ENCODE peak calls at places on chromosomes 13 and 19, in five cellular contexts. N, L, M, Q and D are unnamed samples.

GRCh38 chr13:44191504-44192171 is 182.0 kb upstream of the SERP2 start:
- DNase-seq in N (no peak), L (no peak), M (peak), Q (peak), D (no peak)

GRCh38 chr19:44590245-44591059 is 22.9 kb upstream of the IGSF23 start:
- DNase-seq in N (no peak), L (no peak), M (no peak), Q (no peak), D (no peak)

GRCh38 chr19:39407394-39407643 is 672 bp downstream of the ZFP36 start:
- DNase-seq in N (no peak), L (no peak), M (no peak), Q (no peak), D (no peak)

GRCh38 chr13:110617326-110618072 is 2.2 kb downstream of the NAXD start:
- DNase-seq in N (no peak), L (peak), M (peak), Q (peak), D (peak)

GRCh38 chr19:43651758-43652545 is 12.3 kb upstream of the CADM4 start:
- DNase-seq in N (peak), L (peak), M (peak), Q (peak), D (no peak)

GRCh38 chr19:296476-297225 is 5.4 kb upstream of the PLPP2 start:
- DNase-seq in N (peak), L (no peak), M (no peak), Q (no peak), D (no peak)

GRCh38 chr19:34844254-34844653 is 71.2 kb upstream of the ZNF599 start:
- DNase-seq in N (no peak), L (no peak), M (no peak), Q (no peak), D (no peak)

GRCh38 chr13:60591348-60591747 is 194.3 kb downstream of the TDRD3 start:
- DNase-seq in N (no peak), L (no peak), M (peak), Q (peak), D (no peak)

GRCh38 chr13:30395192-30396158 is 26.8 kb upstream of the UBE2L5 start:
- DNase-seq in N (peak), L (peak), M (peak), Q (peak), D (peak)

GRCh38 chr13:63208811-63209210 is 1793.2 kb upstream of the PCDH20 start:
- DNase-seq in N (no peak), L (no peak), M (peak), Q (peak), D (no peak)

GRCh38 chr19:368624-369020 is 24.0 kb upstream of the MIER2 start:
- DNase-seq in N (peak), L (no peak), M (no peak), Q (no peak), D (no peak)

GRCh38 chr19:13887529-13887928 is 10.6 kb downstream of the NANOS3 start:
- DNase-seq in N (no peak), L (no peak), M (peak), Q (no peak), D (no peak)

GRCh38 chr13:107205318-107206112 is 637.6 kb upstream of the ARGLU1 start:
- DNase-seq in N (peak), L (peak), M (peak), Q (peak), D (no peak)

GRCh38 chr13:76020421-76020955 is 384.4 kb downstream of the LMO7 start:
- DNase-seq in N (no peak), L (no peak), M (no peak), Q (no peak), D (no peak)

GRCh38 chr13:29887651-29888050 is 37.2 kb upstream of the UBL3 start:
- DNase-seq in N (no peak), L (no peak), M (no peak), Q (no peak), D (no peak)

GRCh38 chr13:27446986-27447583 is 3.3 kb downstream of the MTIF3 start:
- DNase-seq in N (no peak), L (no peak), M (no peak), Q (no peak), D (no peak)

GRCh38 chr19:33241530-33242101 is 16.0 kb upstream of the SLC7A10 start:
- DNase-seq in N (peak), L (no peak), M (peak), Q (no peak), D (no peak)

GRCh38 chr19:40523322-40524047 is 53.2 kb upstream of the SHKBP1 start:
- DNase-seq in N (peak), L (no peak), M (peak), Q (peak), D (no peak)

GRCh38 chr13:80132741-80133601 is 208.0 kb downstream of the SPRY2 start:
- DNase-seq in N (peak), L (no peak), M (peak), Q (peak), D (no peak)

GRCh38 chr13:41065098-41065497 is 3.8 kb downstream of the WBP4 start:
- DNase-seq in N (no peak), L (peak), M (peak), Q (no peak), D (no peak)

GRCh38 chr19:49552749-49553148 is 24.9 kb downstream of the RCN3 start:
- DNase-seq in N (no peak), L (no peak), M (no peak), Q (no peak), D (no peak)

GRCh38 chr13:40665061-40665753 is 1.2 kb downstream of the FOXO1 start:
- DNase-seq in N (peak), L (no peak), M (no peak), Q (no peak), D (no peak)

GRCh38 chr13:40233731-40234195 is 432.7 kb downstream of the FOXO1 start:
- DNase-seq in N (no peak), L (no peak), M (no peak), Q (no peak), D (no peak)

GRCh38 chr19:38073806-38074685 is 150.0 kb downstream of the DPF1 start:
- DNase-seq in N (peak), L (no peak), M (no peak), Q (no peak), D (no peak)

GRCh38 chr19:1469200-1469935 is 9.6 kb downstream of the C19orf25 start:
- DNase-seq in N (no peak), L (no peak), M (no peak), Q (no peak), D (no peak)

GRCh38 chr13:24905242-24905641 is 141.3 kb downstream of the RNF17 start:
- DNase-seq in N (no peak), L (no peak), M (peak), Q (no peak), D (no peak)

GRCh38 chr19:49347835-49348234 is 12.6 kb downstream of the CD37 start:
- DNase-seq in N (no peak), L (no peak), M (peak), Q (peak), D (no peak)

GRCh38 chr13:97388385-97388784 is 45.6 kb upstream of the RAP2A start:
- DNase-seq in N (no peak), L (no peak), M (no peak), Q (no peak), D (no peak)

GRCh38 chr13:28339419-28339818 is 155.5 kb downstream of the FLT1 start:
- DNase-seq in N (no peak), L (peak), M (peak), Q (peak), D (no peak)

GRCh38 chr19:1417145-1417544 is 9.8 kb downstream of the DAZAP1 start:
- DNase-seq in N (no peak), L (no peak), M (peak), Q (peak), D (no peak)

GRCh38 chr13:78137404-78138142 is 218.9 kb upstream of the EDNRB start:
- DNase-seq in N (no peak), L (peak), M (peak), Q (peak), D (peak)

GRCh38 chr19:17794731-17795494 is at the start of gene B3GNT3:
- DNase-seq in N (peak), L (no peak), M (no peak), Q (no peak), D (no peak)

GRCh38 chr13:51148952-51149573 is 38.0 kb upstream of the C13orf42 start:
- DNase-seq in N (no peak), L (peak), M (peak), Q (peak), D (peak)

GRCh38 chr19:39411832-39412099 is 703 bp upstream of the PLEKHG2 start:
- DNase-seq in N (peak), L (peak), M (peak), Q (peak), D (peak)

GRCh38 chr13:36445806-36446423 is 13.6 kb downstream of the CCNA1 start:
- DNase-seq in N (no peak), L (no peak), M (no peak), Q (no peak), D (no peak)

GRCh38 chr19:5585461-5586299 is 17.9 kb upstream of the TINCR start:
- DNase-seq in N (no peak), L (no peak), M (no peak), Q (peak), D (no peak)

GRCh38 chr13:100673376-100673830 is 1.2 kb downstream of the TMTC4 start:
- DNase-seq in N (no peak), L (no peak), M (no peak), Q (no peak), D (no peak)

GRCh38 chr13:64314286-64314685 is 2898.6 kb upstream of the PCDH20 start:
- DNase-seq in N (no peak), L (peak), M (peak), Q (no peak), D (no peak)

GRCh38 chr13:25762288-25762687 is 289.5 kb downstream of the SHISA2 start:
- DNase-seq in N (no peak), L (no peak), M (no peak), Q (no peak), D (no peak)

GRCh38 chr19:46488551-46488950 is 7.1 kb downstream of the PNMA8B start:
- DNase-seq in N (no peak), L (no peak), M (no peak), Q (no peak), D (no peak)

DNA sequence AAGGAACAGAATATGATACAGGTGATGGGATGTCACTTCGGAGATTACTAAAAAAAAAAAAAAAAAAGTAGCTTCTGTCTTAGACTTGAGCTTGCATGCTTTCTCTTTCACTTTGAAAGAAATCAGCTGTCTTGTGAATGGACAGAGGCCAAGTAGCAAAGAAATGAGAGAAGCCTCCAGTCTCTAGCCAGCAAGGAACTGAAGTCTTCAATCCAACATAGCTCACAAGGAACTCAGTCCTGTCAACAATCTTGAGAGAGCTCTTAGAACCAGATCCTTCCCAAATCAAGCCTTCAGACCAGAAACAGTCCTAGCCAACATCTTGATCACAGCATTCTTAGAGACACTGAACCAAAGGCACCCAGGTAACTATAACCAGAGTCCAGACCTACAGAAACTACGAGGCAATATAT is 7.7 kb downstream of the N4BP2L2 start:
- DNase-seq in N (no peak), L (peak), M (peak), Q (peak), D (no peak)
- H3K4me3 ChIP-seq in N (no peak), L (no peak), M (no peak), Q (no peak), D (no peak)

GRCh38 chr13:22256111-22256639 is 585.3 kb downstream of the FGF9 start:
- DNase-seq in N (no peak), L (no peak), M (no peak), Q (no peak), D (no peak)
- TF ChIP-seq CTCF in N (no peak), L (no peak), M (no peak), Q (peak), D (peak)

GRCh38 chr13:20945952-20946383 is 43.4 kb upstream of the XPO4 start:
- DNase-seq in N (no peak), L (no peak), M (no peak), Q (no peak), D (no peak)

GRCh38 chr13:20943519-20944012 is 41.0 kb upstream of the XPO4 start:
- DNase-seq in N (peak), L (peak), M (peak), Q (peak), D (peak)

GRCh38 chr13:20940083-20940482 is 37.5 kb upstream of the XPO4 start:
- DNase-seq in N (no peak), L (peak), M (peak), Q (no peak), D (no peak)

GRCh38 chr13:20939662-20940061 is 37.1 kb upstream of the XPO4 start:
- DNase-seq in N (no peak), L (no peak), M (no peak), Q (no peak), D (no peak)

DNA sequence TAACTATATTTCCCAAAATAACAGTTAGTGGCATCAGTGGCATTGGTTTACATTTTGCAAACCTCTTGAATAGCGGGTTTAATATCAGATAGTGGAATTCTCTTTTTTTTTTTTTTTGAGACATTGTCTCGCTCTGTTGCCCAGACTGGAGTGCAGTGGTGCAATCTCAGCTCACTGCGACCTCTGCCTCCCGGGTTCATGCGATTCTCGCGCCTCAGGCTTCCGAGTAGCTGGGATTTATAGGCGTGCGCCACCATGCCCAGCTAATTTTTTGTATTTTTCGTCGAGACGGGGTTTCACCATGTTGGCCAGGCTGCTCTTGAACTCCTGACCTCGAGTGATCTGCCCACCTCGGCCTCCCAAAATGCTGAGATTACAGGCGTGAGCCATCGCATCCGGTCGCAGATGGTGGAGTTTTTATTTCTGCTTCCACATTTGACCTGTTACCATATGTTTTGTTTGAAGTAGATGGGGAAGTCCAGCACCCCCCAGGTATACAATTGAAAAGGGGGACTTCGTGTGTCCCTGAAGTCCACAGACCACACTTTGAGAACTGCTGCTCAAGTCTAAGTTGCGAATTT is 40.5 kb upstream of the XPO4 start:
- DNase-seq in N (no peak), L (no peak), M (no peak), Q (no peak), D (no peak)
- H3K4me3 ChIP-seq in N (no peak), L (no peak), M (no peak), Q (no peak), D (peak)

GRCh38 chr13:93227906-93228801 is 1.5 kb downstream of the GPC6 start:
- DNase-seq in N (no peak), L (no peak), M (peak), Q (peak), D (no peak)
- TF ChIP-seq CTCF in N (no peak), L (peak), M (peak), Q (peak), D (peak)

GRCh38 chr19:35904312-35905068 is 2.2 kb downstream of the HCST start:
- DNase-seq in N (no peak), L (no peak), M (no peak), Q (no peak), D (no peak)
- H3K4me3 ChIP-seq in N (no peak), L (no peak), M (no peak), Q (no peak), D (no peak)

DNA sequence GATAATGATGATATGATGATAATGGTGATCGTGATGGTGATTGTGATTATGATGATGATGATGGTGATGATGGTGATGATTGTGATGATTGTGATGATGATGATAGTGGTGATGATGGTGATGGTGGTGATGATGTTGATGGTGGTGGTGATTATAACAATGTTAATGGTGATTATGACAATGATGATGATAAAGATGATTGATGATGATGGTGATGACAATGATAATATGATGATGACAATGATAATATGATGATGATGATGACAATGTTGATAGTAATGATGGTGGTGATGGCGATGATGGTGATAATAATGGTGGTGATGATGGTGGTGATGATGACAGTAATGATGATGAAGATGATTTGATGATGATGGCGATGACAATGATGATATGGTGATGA is 34.1 kb upstream of the ZNF536 start:
- DNase-seq in N (no peak), L (no peak), M (no peak), Q (no peak), D (no peak)
- TF ChIP-seq CTCF in N (no peak), L (no peak), M (no peak), Q (no peak), D (no peak)

GRCh38 chr19:2636142-2636896 is 66.2 kb downstream of the GNG7 start:
- DNase-seq in N (no peak), L (no peak), M (no peak), Q (no peak), D (no peak)
- H3K4me3 ChIP-seq in N (no peak), L (no peak), M (no peak), Q (no peak), D (no peak)